ENCODE peak calls at places on chromosome 12, in five cellular contexts. One of them, this sample, is unnamed.

GRCh38 chr12:13864081-13864673 is 117.2 kb downstream of the GRIN2B start:
- DNase-seq in GM12865: peak
- DNase-seq in non-pigmented ciliary epithelial cell: peak
- DNase-seq in NCI-H748 treated with DMSO at 0.1 percent for 48 hours: peak
- DNase-seq in myocyte: peak
- DNase-seq in this sample: peak

GRCh38 chr12:24172031-24172772 is 222.7 kb upstream of the SOX5 start:
- DNase-seq in GM12865: peak
- DNase-seq in non-pigmented ciliary epithelial cell: no peak
- DNase-seq in NCI-H748 treated with DMSO at 0.1 percent for 48 hours: no peak
- DNase-seq in myocyte: no peak
- DNase-seq in this sample: peak

GRCh38 chr12:121400332-121401139 is 618 bp downstream of the RNF34 start:
- DNase-seq in GM12865: peak
- DNase-seq in non-pigmented ciliary epithelial cell: no peak
- DNase-seq in NCI-H748 treated with DMSO at 0.1 percent for 48 hours: peak
- DNase-seq in myocyte: peak
- DNase-seq in this sample: peak

GRCh38 chr12:75812341-75813018 is 219.1 kb downstream of the PHLDA1 start:
- DNase-seq in GM12865: peak
- DNase-seq in non-pigmented ciliary epithelial cell: no peak
- DNase-seq in NCI-H748 treated with DMSO at 0.1 percent for 48 hours: peak
- DNase-seq in myocyte: no peak
- DNase-seq in this sample: peak

GRCh38 chr12:94150483-94151225 is 2.3 kb downstream of the PLXNC1 start:
- DNase-seq in GM12865: peak
- DNase-seq in non-pigmented ciliary epithelial cell: no peak
- DNase-seq in NCI-H748 treated with DMSO at 0.1 percent for 48 hours: peak
- DNase-seq in myocyte: no peak
- DNase-seq in this sample: peak

GRCh38 chr12:51848843-51849735 is 571 bp upstream of the FIGNL2 start:
- DNase-seq in GM12865: no peak
- DNase-seq in non-pigmented ciliary epithelial cell: no peak
- DNase-seq in NCI-H748 treated with DMSO at 0.1 percent for 48 hours: no peak
- DNase-seq in myocyte: no peak
- DNase-seq in this sample: no peak

GRCh38 chr12:113306382-113306781 is 28.5 kb downstream of the SLC8B1 start:
- DNase-seq in GM12865: no peak
- DNase-seq in non-pigmented ciliary epithelial cell: no peak
- DNase-seq in NCI-H748 treated with DMSO at 0.1 percent for 48 hours: no peak
- DNase-seq in myocyte: peak
- DNase-seq in this sample: no peak

GRCh38 chr12:1606021-1606622 is 11.7 kb upstream of the FBXL14 start:
- DNase-seq in GM12865: peak
- DNase-seq in non-pigmented ciliary epithelial cell: no peak
- DNase-seq in NCI-H748 treated with DMSO at 0.1 percent for 48 hours: no peak
- DNase-seq in myocyte: peak
- DNase-seq in this sample: peak

GRCh38 chr12:113089839-113090238 is 33.3 kb downstream of the DTX1 start:
- DNase-seq in GM12865: no peak
- DNase-seq in non-pigmented ciliary epithelial cell: no peak
- DNase-seq in NCI-H748 treated with DMSO at 0.1 percent for 48 hours: no peak
- DNase-seq in myocyte: no peak
- DNase-seq in this sample: no peak

GRCh38 chr12:59780605-59781135 is 184.8 kb downstream of the SLC16A7 start:
- DNase-seq in GM12865: peak
- DNase-seq in non-pigmented ciliary epithelial cell: peak
- DNase-seq in NCI-H748 treated with DMSO at 0.1 percent for 48 hours: no peak
- DNase-seq in myocyte: peak
- DNase-seq in this sample: no peak

GRCh38 chr12:108191938-108192337 is 62.9 kb downstream of the WSCD2 start:
- DNase-seq in GM12865: no peak
- DNase-seq in non-pigmented ciliary epithelial cell: no peak
- DNase-seq in NCI-H748 treated with DMSO at 0.1 percent for 48 hours: no peak
- DNase-seq in myocyte: no peak
- DNase-seq in this sample: no peak

GRCh38 chr12:6942331-6942665 is 1.3 kb upstream of the RNU7-1 start:
- DNase-seq in GM12865: no peak
- DNase-seq in non-pigmented ciliary epithelial cell: no peak
- DNase-seq in NCI-H748 treated with DMSO at 0.1 percent for 48 hours: no peak
- DNase-seq in myocyte: no peak
- DNase-seq in this sample: no peak

GRCh38 chr12:12661086-12661485 is 34.9 kb downstream of the GPR19 start:
- DNase-seq in GM12865: no peak
- DNase-seq in non-pigmented ciliary epithelial cell: peak
- DNase-seq in NCI-H748 treated with DMSO at 0.1 percent for 48 hours: no peak
- DNase-seq in myocyte: peak
- DNase-seq in this sample: no peak

GRCh38 chr12:5329118-5329517 is 102.8 kb upstream of the NTF3 start:
- DNase-seq in GM12865: no peak
- DNase-seq in non-pigmented ciliary epithelial cell: no peak
- DNase-seq in NCI-H748 treated with DMSO at 0.1 percent for 48 hours: no peak
- DNase-seq in myocyte: peak
- DNase-seq in this sample: no peak

GRCh38 chr12:76706099-76706498 is 57.8 kb upstream of the ZDHHC17 start:
- DNase-seq in GM12865: peak
- DNase-seq in non-pigmented ciliary epithelial cell: no peak
- DNase-seq in NCI-H748 treated with DMSO at 0.1 percent for 48 hours: no peak
- DNase-seq in myocyte: no peak
- DNase-seq in this sample: no peak

GRCh38 chr12:80100566-80100965 is 1.2 kb downstream of the OTOGL start:
- DNase-seq in GM12865: no peak
- DNase-seq in non-pigmented ciliary epithelial cell: no peak
- DNase-seq in NCI-H748 treated with DMSO at 0.1 percent for 48 hours: no peak
- DNase-seq in myocyte: no peak
- DNase-seq in this sample: no peak

GRCh38 chr12:114241973-114242434 is 163.9 kb downstream of the TBX5 start:
- DNase-seq in GM12865: peak
- DNase-seq in non-pigmented ciliary epithelial cell: no peak
- DNase-seq in NCI-H748 treated with DMSO at 0.1 percent for 48 hours: no peak
- DNase-seq in myocyte: no peak
- DNase-seq in this sample: no peak

GRCh38 chr12:12807970-12808702 is 5.0 kb upstream of the DDX47 start:
- DNase-seq in GM12865: peak
- DNase-seq in non-pigmented ciliary epithelial cell: no peak
- DNase-seq in NCI-H748 treated with DMSO at 0.1 percent for 48 hours: peak
- DNase-seq in myocyte: no peak
- DNase-seq in this sample: peak

GRCh38 chr12:116037941-116038837 is 239.3 kb downstream of the MED13L start:
- DNase-seq in GM12865: no peak
- DNase-seq in non-pigmented ciliary epithelial cell: peak
- DNase-seq in NCI-H748 treated with DMSO at 0.1 percent for 48 hours: no peak
- DNase-seq in myocyte: peak
- DNase-seq in this sample: no peak

GRCh38 chr12:124053855-124054254 is 80.8 kb downstream of the ZNF664 start:
- DNase-seq in GM12865: peak
- DNase-seq in non-pigmented ciliary epithelial cell: no peak
- DNase-seq in NCI-H748 treated with DMSO at 0.1 percent for 48 hours: peak
- DNase-seq in myocyte: peak
- DNase-seq in this sample: no peak

GRCh38 chr12:46244997-46245396 is 23.8 kb downstream of the SLC38A1 start:
- DNase-seq in GM12865: no peak
- DNase-seq in non-pigmented ciliary epithelial cell: no peak
- DNase-seq in NCI-H748 treated with DMSO at 0.1 percent for 48 hours: no peak
- DNase-seq in myocyte: no peak
- DNase-seq in this sample: no peak

This sample was measured in GM06990.